ENCODE peak calls at places on chromosomes 4 and X, in five cellular contexts. D is dermis microvascular lymphatic vessel endothelial cell; P is fibroblast of pulmonary artery; J is NCI-H1105 treated with DMSO at 0.1 percent for 48 hours; X is stimulated activated CD8-positive, alpha-beta memory T cell treated with anti-CD3 and anti-CD28 coated beads, Interleukin-2, amount 100 ng/mL, for 1 hour. G is an unnamed sample.

GRCh38 chr4:54384563-54384962 is 155.5 kb downstream of the PDGFRA start:
- DNase-seq in D (peak), P (peak), J (no peak), X (no peak), G (peak)

GRCh38 chr4:7876096-7876993 is 63.3 kb downstream of the AFAP1 start:
- DNase-seq in D (peak), P (peak), J (no peak), X (peak), G (peak)

GRCh38 chrX:109685656-109686078 is 47.4 kb downstream of the ACSL4 start:
- DNase-seq in D (no peak), P (no peak), J (no peak), X (no peak), G (no peak)

GRCh38 chr4:21181716-21182115 is 481.5 kb downstream of the PACRGL start:
- DNase-seq in D (no peak), P (no peak), J (no peak), X (no peak), G (no peak)

GRCh38 chr4:2813446-2814405 is 20.8 kb downstream of the SH3BP2 start:
- DNase-seq in D (no peak), P (no peak), J (no peak), X (no peak), G (no peak)

GRCh38 chrX:108219949-108220601 is 128.5 kb downstream of the ATG4A start:
- DNase-seq in D (no peak), P (no peak), J (no peak), X (no peak), G (no peak)

GRCh38 chr4:5146248-5146647 is 95.0 kb downstream of the STK32B start:
- DNase-seq in D (no peak), P (no peak), J (no peak), X (no peak), G (no peak)

GRCh38 chrX:30153881-30154260 is 61.5 kb upstream of the MAGEB2 start:
- DNase-seq in D (no peak), P (peak), J (no peak), X (no peak), G (no peak)

GRCh38 chrX:47351706-47352105 is 18.7 kb upstream of the ZNF157 start:
- DNase-seq in D (no peak), P (peak), J (no peak), X (no peak), G (no peak)

GRCh38 chr4:153555730-153556440 is 89.7 kb downstream of the TMEM131L start:
- DNase-seq in D (peak), P (peak), J (no peak), X (no peak), G (peak)

GRCh38 chr4:42995343-42995944 is 102.9 kb downstream of the GRXCR1 start:
- DNase-seq in D (peak), P (peak), J (peak), X (no peak), G (peak)

GRCh38 chrX:48531359-48531954 is 8.1 kb upstream of the TBC1D25 start:
- DNase-seq in D (no peak), P (peak), J (no peak), X (no peak), G (no peak)

GRCh38 chrX:151722241-151722846 is 6.5 kb downstream of the FATE1 start:
- DNase-seq in D (peak), P (peak), J (no peak), X (no peak), G (no peak)

GRCh38 chr4:38067499-38067898 is 107.3 kb downstream of the PTTG2 start:
- DNase-seq in D (no peak), P (no peak), J (no peak), X (no peak), G (no peak)

GRCh38 chr4:7771541-7772507 is 167.8 kb downstream of the AFAP1 start:
- DNase-seq in D (no peak), P (no peak), J (no peak), X (no peak), G (no peak)

GRCh38 chr4:185165605-185166063 is 22.6 kb downstream of the SLC25A4 start:
- DNase-seq in D (no peak), P (peak), J (no peak), X (no peak), G (peak)

GRCh38 chrX:10569946-10570345 is 50.4 kb downstream of the MID1 start:
- DNase-seq in D (no peak), P (peak), J (no peak), X (no peak), G (peak)

GRCh38 chr4:47640911-47641310 is 155.8 kb downstream of the ATP10D start:
- DNase-seq in D (no peak), P (peak), J (no peak), X (no peak), G (no peak)

GRCh38 chrX:53435997-53436396 is 1.8 kb upstream of the HSD17B10 start:
- DNase-seq in D (peak), P (peak), J (peak), X (no peak), G (peak)

GRCh38 chr4:113276448-113277158 is 227.2 kb downstream of the ANK2 start:
- DNase-seq in D (no peak), P (no peak), J (no peak), X (no peak), G (no peak)

GRCh38 chr4:1767770-1768366 is 25.2 kb upstream of the FGFR3 start:
- DNase-seq in D (peak), P (peak), J (no peak), X (no peak), G (peak)